ENCODE peak calls at places on chromosomes 11 and 22, in six cellular contexts. P is HFF-Myc, T is dorsolateral prefrontal cortex, K is heart right ventricle, E is mammary epithelial cell, R is lung. W is an unnamed sample.
A peak's percentile ranks its signal among the peaks of the same experiment; 100 is the strongest.

GRCh38 chr11:117449111-117449693 is 121.5 kb downstream of the CEP164 start:
- DNase-seq in R (no peak), P (no peak), E (no peak), K (no peak), T (no peak), W (no peak)

GRCh38 chr11:94754819-94755218 is 13.3 kb upstream of the AMOTL1 start:
- DNase-seq in K (no peak), T (no peak), R (no peak), P (no peak), E (no peak), W (no peak)

GRCh38 chr11:61102667-61103491 is 590 bp downstream of the CD5 start:
- DNase-seq in K (no peak), T (no peak), P (no peak), R (no peak), E (no peak), W (no peak)

GRCh38 chr11:77071671-77072605 is 5.2 kb downstream of the CAPN5 start:
- DNase-seq in E (no peak), P (no peak), K (no peak), T (peak; percentile 35), R (no peak), W (no peak)

GRCh38 chr22:39498802-39499201 is 3.3 kb upstream of the MIEF1 start:
- DNase-seq in K (no peak), T (no peak), P (no peak), E (no peak), R (no peak), W (no peak)

GRCh38 chr11:74533421-74533820 is 39.9 kb upstream of the LIPT2 start:
- DNase-seq in T (no peak), E (no peak), P (no peak), K (no peak), R (no peak), W (no peak)

GRCh38 chr11:74612877-74613276 is 20.5 kb downstream of the POLD3 start:
- DNase-seq in T (no peak), E (no peak), R (no peak), P (no peak), K (no peak), W (peak; percentile 33)

GRCh38 chr11:88520391-88520790 is 182.9 kb upstream of the CTSC start:
- DNase-seq in P (no peak), R (no peak), T (no peak), E (peak; percentile 55), K (no peak), W (peak; percentile 55)

GRCh38 chr11:64379160-64379559 is 20.2 kb downstream of the RPS6KA4 start:
- DNase-seq in T (no peak), E (no peak), R (no peak), K (no peak), P (no peak), W (no peak)

GRCh38 chr11:11534981-11535380 is 86.8 kb downstream of the GALNT18 start:
- DNase-seq in K (no peak), P (no peak), T (no peak), E (no peak), R (no peak), W (peak; percentile 10)

GRCh38 chr11:67265633-67266423 is 445 bp upstream of the GRK2 start:
- DNase-seq in E (peak; percentile 46), R (peak; percentile 81), T (peak; percentile 87), P (no peak), K (peak; percentile 89), W (peak; percentile 53)

GRCh38 chr11:23866641-23867040 is 630.2 kb upstream of the LUZP2 start:
- DNase-seq in R (no peak), K (no peak), E (peak; percentile 32), P (no peak), T (no peak), W (peak; percentile 16)

GRCh38 chr22:37943471-37944198 is 9.8 kb downstream of the C22orf23 start:
- DNase-seq in E (no peak), P (no peak), T (no peak), R (no peak), K (no peak), W (no peak)

GRCh38 chr11:65043881-65044501 is 3.0 kb downstream of the SAC3D1 start:
- DNase-seq in T (no peak), E (peak; percentile 8), P (no peak), R (peak; percentile 80), K (peak; percentile 30), W (peak; percentile 66)

GRCh38 chr11:128517457-128518230 is 69.7 kb downstream of the ETS1 start:
- DNase-seq in E (no peak), P (no peak), R (no peak), K (no peak), T (no peak), W (peak; percentile 57)

GRCh38 chr11:15685311-15685710 is 570.6 kb downstream of the INSC start:
- DNase-seq in P (no peak), T (no peak), K (no peak), E (no peak), R (no peak), W (no peak)

GRCh38 chr22:23500508-23501208 is 79.4 kb downstream of the IGLL1 start:
- DNase-seq in R (no peak), E (no peak), T (peak; percentile 33), K (no peak), P (no peak), W (no peak)

GRCh38 chr11:60915250-60915914 is 1.4 kb downstream of the TMEM109 start:
- DNase-seq in E (peak; percentile 78), K (no peak), T (no peak), P (no peak), R (peak; percentile 65), W (peak; percentile 71)

GRCh38 chr11:130180491-130180890 is 20.9 kb downstream of the ST14 start:
- DNase-seq in K (no peak), R (no peak), E (peak; percentile 68), P (no peak), T (no peak), W (peak; percentile 54)

GRCh38 chr22:28656156-28656555 is 23.5 kb downstream of the TTC28 start:
- DNase-seq in R (no peak), E (no peak), T (no peak), P (no peak), K (no peak), W (no peak)

GRCh38 chr22:21104126-21104691 is 58.5 kb downstream of the LRRC74B start:
- DNase-seq in T (no peak), E (no peak), P (no peak), R (no peak), K (no peak), W (no peak)

GRCh38 chr11:111183706-111184105 is 61.8 kb upstream of the POU2AF2 start:
- DNase-seq in R (no peak), K (no peak), T (no peak), P (no peak), E (no peak), W (peak; percentile 75)

GRCh38 chr11:23564370-23564769 is 704.1 kb upstream of the CCDC179 start:
- DNase-seq in T (no peak), K (no peak), R (no peak), P (no peak), E (no peak), W (no peak)

GRCh38 chr11:11155962-11156815 is 196.9 kb downstream of the CSNK2A3 start:
- DNase-seq in R (no peak), K (peak; percentile 26), P (no peak), T (no peak), E (no peak), W (no peak)

GRCh38 chr11:8168485-8169257 is at the start of gene RIC3:
- DNase-seq in T (peak; percentile 85), E (peak; percentile 44), R (peak; percentile 44), K (peak; percentile 54), P (no peak), W (no peak)

DNA sequence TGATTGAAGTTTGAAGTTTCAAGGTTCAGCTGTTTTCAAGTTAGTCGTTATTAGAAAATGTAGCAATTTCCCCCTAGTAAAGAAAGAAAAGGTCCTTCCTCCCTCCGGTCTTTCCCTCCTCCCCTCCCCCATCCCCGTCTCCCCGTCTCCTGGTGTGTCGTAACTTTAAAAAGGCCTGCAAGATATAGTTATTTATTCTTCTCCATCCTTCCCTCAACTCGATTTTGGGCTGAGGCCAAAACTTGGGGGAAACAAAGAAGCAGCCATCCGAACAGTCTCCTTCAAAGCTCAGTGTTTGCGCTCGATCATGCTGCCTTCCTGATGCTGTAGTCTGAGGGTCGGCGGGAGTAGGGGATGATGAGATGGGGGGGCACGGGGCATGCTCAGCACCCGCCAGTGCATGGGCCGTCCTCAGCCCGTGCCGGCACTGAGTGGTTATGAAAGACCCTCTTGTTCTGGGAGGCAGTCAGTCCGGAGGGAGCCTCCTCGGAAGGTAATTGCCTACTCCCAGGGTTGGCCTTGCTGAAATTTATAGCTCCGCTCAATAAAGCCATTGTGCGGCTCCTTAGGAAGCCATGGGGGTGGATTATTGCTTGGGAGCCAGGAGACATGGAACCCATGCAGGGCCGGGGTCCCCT is 212.5 kb upstream of the CADM1 start:
- DNase-seq in K (no peak), R (no peak), T (no peak), P (no peak), E (no peak), W (no peak)
- H3K4me3 ChIP-seq in K (no peak overlapping the region), R (no peak overlapping the region), T (no peak overlapping the region), P (no peak overlapping the region), E (no peak overlapping the region), W (no peak overlapping the region)

GRCh38 chr11:93361435-93361834 is 30.9 kb downstream of the DEUP1 start:
- DNase-seq in E (no peak), R (no peak), P (no peak), T (no peak), K (no peak), W (no peak)

GRCh38 chr11:93359396-93359795 is 28.9 kb downstream of the DEUP1 start:
- DNase-seq in E (no peak), K (no peak), P (no peak), R (no peak), T (no peak), W (no peak)
- TF ChIP-seq CTCF in E (no peak), K (no peak), P (no peak), R (no peak), T (no peak), W (no peak)

DNA sequence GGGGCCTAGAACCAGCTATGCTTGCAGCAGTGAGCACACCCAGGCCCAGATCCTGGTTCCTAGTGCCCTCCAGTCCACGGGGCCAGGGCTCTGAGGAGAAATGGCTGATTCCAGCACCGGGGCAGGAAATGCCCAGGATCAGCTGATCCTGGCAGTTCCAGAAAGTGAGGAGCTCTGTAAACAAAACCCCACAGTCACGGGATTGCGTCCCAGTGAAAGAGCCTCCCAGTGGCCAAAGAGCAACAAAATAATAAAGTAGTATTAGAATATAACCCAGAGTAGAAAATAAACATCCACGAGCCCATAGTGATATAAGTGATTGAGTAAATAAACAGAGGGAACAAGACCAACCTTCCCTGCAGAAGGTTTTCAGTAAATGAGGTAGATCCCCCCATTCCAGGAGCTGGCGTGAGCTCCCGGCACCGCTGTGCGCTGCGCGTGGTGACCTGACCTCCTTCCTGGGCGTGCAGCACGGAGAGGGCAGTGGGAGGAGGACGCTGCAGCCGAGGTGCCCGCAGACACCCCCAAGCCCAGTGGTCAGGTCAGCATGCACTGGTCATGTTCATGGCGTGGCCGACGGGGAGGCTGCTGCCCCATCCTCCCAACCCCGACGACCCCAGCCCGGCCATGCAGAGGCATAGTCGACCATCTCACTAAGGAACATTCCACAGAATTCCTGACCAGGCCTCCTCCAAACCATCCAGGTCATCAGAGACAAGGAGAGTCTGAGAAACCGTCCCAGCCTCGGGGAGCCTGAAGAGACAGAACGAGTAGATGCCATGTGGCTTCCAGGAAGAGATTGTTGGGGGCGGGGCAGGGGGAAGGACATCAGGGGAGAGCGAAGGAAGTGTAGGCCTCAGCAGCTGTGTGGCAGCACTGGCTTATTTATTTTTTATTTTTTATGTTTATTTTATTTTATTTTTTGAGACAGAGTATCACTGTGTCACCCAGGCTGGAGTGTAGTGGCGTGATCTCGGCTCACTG is 19.9 kb downstream of the PTDSS2 start:
- DNase-seq in T (peak; percentile 84), E (no peak), P (no peak), R (peak; percentile 75), K (no peak), W (peak; percentile 86)
- H3K4me3 ChIP-seq in T (peak overlapping the region; percentile 53), E (no peak overlapping the region), P (no peak overlapping the region), R (no peak overlapping the region), K (no peak overlapping the region), W (peak overlapping the region; percentile 51)

GRCh38 chr11:58060939-58061672 is 30.4 kb downstream of the OR6Q1 start:
- DNase-seq in K (no peak), P (no peak), T (no peak), R (no peak), E (peak; percentile 37), W (peak; percentile 18)
- TF ChIP-seq CTCF in K (no peak), P (no peak), T (no peak), R (no peak), E (peak; percentile 36), W (peak; percentile 50)

W was measured in fibroblast of the aortic adventitia.